ENCODE peak calls at places on chromosomes 11 and 22, in six cellular contexts. One of them, this sample, is unnamed.

GRCh38 chr11:10666556-10666955 is 27.0 kb downstream of the IRAG1 start:
- DNase-seq in EL: peak; percentile 59
- DNase-seq in NCI-H446: no peak
- DNase-seq in SHP77: no peak
- DNase-seq in WTC11: no peak
- DNase-seq in cardiac septum: no peak
- DNase-seq in this sample: no peak

GRCh38 chr11:86167499-86168161 is 76.9 kb upstream of the EED start:
- DNase-seq in EL: no peak
- DNase-seq in NCI-H446: peak; percentile 41
- DNase-seq in SHP77: no peak
- DNase-seq in WTC11: no peak
- DNase-seq in cardiac septum: no peak
- DNase-seq in this sample: no peak

GRCh38 chr22:29166180-29166579 is 39.5 kb upstream of the EMID1 start:
- DNase-seq in EL: no peak
- DNase-seq in NCI-H446: no peak
- DNase-seq in SHP77: no peak
- DNase-seq in WTC11: no peak
- DNase-seq in cardiac septum: peak; percentile 9
- DNase-seq in this sample: no peak

GRCh38 chr11:6606471-6607189 is 3.1 kb downstream of the ILK start:
- DNase-seq in EL: peak; percentile 98
- DNase-seq in NCI-H446: peak; percentile 46
- DNase-seq in SHP77: peak; percentile 26
- DNase-seq in WTC11: peak; percentile 92
- DNase-seq in cardiac septum: peak; percentile 95
- DNase-seq in this sample: no peak

GRCh38 chr11:95835768-95836488 is 45.6 kb downstream of the CEP57 start:
- DNase-seq in EL: peak; percentile 89
- DNase-seq in NCI-H446: peak; percentile 87
- DNase-seq in SHP77: peak; percentile 59
- DNase-seq in WTC11: peak; percentile 65
- DNase-seq in cardiac septum: no peak
- DNase-seq in this sample: peak; percentile 20

GRCh38 chr11:15500643-15501042 is 385.9 kb downstream of the INSC start:
- DNase-seq in EL: no peak
- DNase-seq in NCI-H446: no peak
- DNase-seq in SHP77: no peak
- DNase-seq in WTC11: no peak
- DNase-seq in cardiac septum: no peak
- DNase-seq in this sample: no peak

GRCh38 chr11:66641834-66642233 is 3.3 kb downstream of the RBM4 start:
- DNase-seq in EL: peak; percentile 44
- DNase-seq in NCI-H446: no peak
- DNase-seq in SHP77: no peak
- DNase-seq in WTC11: no peak
- DNase-seq in cardiac septum: no peak
- DNase-seq in this sample: no peak

GRCh38 chr11:35618497-35619029 is 303 bp downstream of the FJX1 start:
- DNase-seq in EL: no peak
- DNase-seq in NCI-H446: peak; percentile 64
- DNase-seq in SHP77: no peak
- DNase-seq in WTC11: no peak
- DNase-seq in cardiac septum: no peak
- DNase-seq in this sample: no peak

GRCh38 chr22:22431271-22432220 is 77.0 kb downstream of the ZNF280B start:
- DNase-seq in EL: peak; percentile 49
- DNase-seq in NCI-H446: peak; percentile 46
- DNase-seq in SHP77: peak; percentile 41
- DNase-seq in WTC11: peak; percentile 79
- DNase-seq in cardiac septum: no peak
- DNase-seq in this sample: no peak

GRCh38 chr11:21710791-21711190 is 482.1 kb upstream of the ANO5 start:
- DNase-seq in EL: no peak
- DNase-seq in NCI-H446: peak; percentile 92
- DNase-seq in SHP77: no peak
- DNase-seq in WTC11: no peak
- DNase-seq in cardiac septum: no peak
- DNase-seq in this sample: peak; percentile 76

GRCh38 chr11:36817336-36817965 is 219.4 kb upstream of the RAG2 start:
- DNase-seq in EL: peak; percentile 6
- DNase-seq in NCI-H446: no peak
- DNase-seq in SHP77: no peak
- DNase-seq in WTC11: no peak
- DNase-seq in cardiac septum: no peak
- DNase-seq in this sample: no peak

GRCh38 chr11:108635106-108635505 is 29.8 kb upstream of the DDX10 start:
- DNase-seq in EL: no peak
- DNase-seq in NCI-H446: no peak
- DNase-seq in SHP77: no peak
- DNase-seq in WTC11: no peak
- DNase-seq in cardiac septum: no peak
- DNase-seq in this sample: no peak

GRCh38 chr22:46902998-46903916 is 140.8 kb downstream of the TBC1D22A start:
- DNase-seq in EL: no peak
- DNase-seq in NCI-H446: peak; percentile 27
- DNase-seq in SHP77: no peak
- DNase-seq in WTC11: peak; percentile 58
- DNase-seq in cardiac septum: no peak
- DNase-seq in this sample: no peak

GRCh38 chr11:63508009-63508408 is 2.1 kb downstream of the LGALS12 start:
- DNase-seq in EL: no peak
- DNase-seq in NCI-H446: no peak
- DNase-seq in SHP77: no peak
- DNase-seq in WTC11: peak; percentile 68
- DNase-seq in cardiac septum: no peak
- DNase-seq in this sample: no peak

GRCh38 chr11:69718147-69718546 is 14.3 kb upstream of the FGF19 start:
- DNase-seq in EL: peak; percentile 40
- DNase-seq in NCI-H446: peak; percentile 22
- DNase-seq in SHP77: peak; percentile 63
- DNase-seq in WTC11: peak; percentile 85
- DNase-seq in cardiac septum: no peak
- DNase-seq in this sample: no peak

GRCh38 chr11:330694-331314 is 10.1 kb upstream of the IFITM3 start:
- DNase-seq in EL: no peak
- DNase-seq in NCI-H446: no peak
- DNase-seq in SHP77: no peak
- DNase-seq in WTC11: no peak
- DNase-seq in cardiac septum: peak; percentile 77
- DNase-seq in this sample: no peak

GRCh38 chr11:119144825-119145476 is 3.9 kb upstream of the ABCG4 start:
- DNase-seq in EL: peak; percentile 77
- DNase-seq in NCI-H446: peak; percentile 46
- DNase-seq in SHP77: peak; percentile 60
- DNase-seq in WTC11: peak; percentile 84
- DNase-seq in cardiac septum: no peak
- DNase-seq in this sample: no peak

GRCh38 chr11:34182425-34182824 is 77.0 kb downstream of the NAT10 start:
- DNase-seq in EL: no peak
- DNase-seq in NCI-H446: no peak
- DNase-seq in SHP77: no peak
- DNase-seq in WTC11: no peak
- DNase-seq in cardiac septum: no peak
- DNase-seq in this sample: no peak

GRCh38 chr22:38862375-38863329 is 9.4 kb downstream of the CBX6 start:
- DNase-seq in EL: no peak
- DNase-seq in NCI-H446: peak; percentile 47
- DNase-seq in SHP77: no peak
- DNase-seq in WTC11: peak; percentile 41
- DNase-seq in cardiac septum: no peak
- DNase-seq in this sample: no peak

GRCh38 chr11:119339581-119340334 is 925 bp downstream of the C1QTNF5 start:
- DNase-seq in EL: peak; percentile 64
- DNase-seq in NCI-H446: no peak
- DNase-seq in SHP77: no peak
- DNase-seq in WTC11: peak; percentile 85
- DNase-seq in cardiac septum: peak; percentile 78
- DNase-seq in this sample: no peak

GRCh38 chr11:68583047-68583446 is 101.3 kb upstream of the GAL start:
- DNase-seq in EL: peak; percentile 68
- DNase-seq in NCI-H446: no peak
- DNase-seq in SHP77: no peak
- DNase-seq in WTC11: no peak
- DNase-seq in cardiac septum: no peak
- DNase-seq in this sample: no peak

GRCh38 chr11:46890665-46891064 is 27.7 kb downstream of the LRP4 start:
- DNase-seq in EL: peak; percentile 13
- DNase-seq in NCI-H446: no peak
- DNase-seq in SHP77: no peak
- DNase-seq in WTC11: no peak
- DNase-seq in cardiac septum: no peak
- DNase-seq in this sample: no peak

GRCh38 chr11:122046846-122047245 is 69.2 kb downstream of the BLID start:
- DNase-seq in EL: peak; percentile 41
- DNase-seq in NCI-H446: no peak
- DNase-seq in SHP77: no peak
- DNase-seq in WTC11: no peak
- DNase-seq in cardiac septum: no peak
- DNase-seq in this sample: no peak

GRCh38 chr11:69832561-69833413 is 13.6 kb upstream of the FGF3 start:
- DNase-seq in EL: no peak
- DNase-seq in NCI-H446: no peak
- DNase-seq in SHP77: no peak
- DNase-seq in WTC11: no peak
- DNase-seq in cardiac septum: peak; percentile 46
- DNase-seq in this sample: no peak

GRCh38 chr11:10058356-10058755 is 235.7 kb downstream of the SBF2 start:
- DNase-seq in EL: peak; percentile 26
- DNase-seq in NCI-H446: no peak
- DNase-seq in SHP77: no peak
- DNase-seq in WTC11: no peak
- DNase-seq in cardiac septum: no peak
- DNase-seq in this sample: no peak

GRCh38 chr11:119694334-119694733 is 34.7 kb downstream of the NECTIN1 start:
- DNase-seq in EL: no peak
- DNase-seq in NCI-H446: no peak
- DNase-seq in SHP77: no peak
- DNase-seq in WTC11: no peak
- DNase-seq in cardiac septum: no peak
- DNase-seq in this sample: no peak

GRCh38 chr22:47309946-47310345 is 547.5 kb downstream of the TBC1D22A start:
- DNase-seq in EL: no peak
- DNase-seq in NCI-H446: no peak
- DNase-seq in SHP77: no peak
- DNase-seq in WTC11: no peak
- DNase-seq in cardiac septum: no peak
- DNase-seq in this sample: no peak

GRCh38 chr22:22010358-22010757 is 27.8 kb upstream of the TOP3B start:
- DNase-seq in EL: no peak
- DNase-seq in NCI-H446: no peak
- DNase-seq in SHP77: no peak
- DNase-seq in WTC11: no peak
- DNase-seq in cardiac septum: no peak
- DNase-seq in this sample: no peak

GRCh38 chr11:69999721-70000120 is 78.4 kb upstream of the ANO1 start:
- DNase-seq in EL: no peak
- DNase-seq in NCI-H446: no peak
- DNase-seq in SHP77: no peak
- DNase-seq in WTC11: no peak
- DNase-seq in cardiac septum: no peak
- DNase-seq in this sample: no peak

GRCh38 chr11:27171391-27171790 is 130.8 kb downstream of the BBOX1 start:
- DNase-seq in EL: no peak
- DNase-seq in NCI-H446: no peak
- DNase-seq in SHP77: no peak
- DNase-seq in WTC11: no peak
- DNase-seq in cardiac septum: no peak
- DNase-seq in this sample: no peak

GRCh38 chr11:69760319-69760718 is 14.8 kb downstream of the FGF4 start:
- DNase-seq in EL: no peak
- DNase-seq in NCI-H446: no peak
- DNase-seq in SHP77: no peak
- DNase-seq in WTC11: no peak
- DNase-seq in cardiac septum: no peak
- DNase-seq in this sample: no peak

GRCh38 chr11:6124245-6124644 is 16.8 kb downstream of the OR56B4 start:
- DNase-seq in EL: no peak
- DNase-seq in NCI-H446: no peak
- DNase-seq in SHP77: no peak
- DNase-seq in WTC11: no peak
- DNase-seq in cardiac septum: no peak
- DNase-seq in this sample: no peak

GRCh38 chr11:75301602-75302345 is 49.7 kb downstream of the ARRB1 start:
- DNase-seq in EL: no peak
- DNase-seq in NCI-H446: no peak
- DNase-seq in SHP77: peak; percentile 93
- DNase-seq in WTC11: no peak
- DNase-seq in cardiac septum: no peak
- DNase-seq in this sample: no peak

GRCh38 chr11:104764718-104765045 is 133.6 kb downstream of the CASP12 start:
- DNase-seq in EL: no peak
- DNase-seq in NCI-H446: peak; percentile 45
- DNase-seq in SHP77: no peak
- DNase-seq in WTC11: no peak
- DNase-seq in cardiac septum: no peak
- DNase-seq in this sample: peak; percentile 21

GRCh38 chr11:199782-200181 is 6.9 kb downstream of the SCGB1C1 start:
- DNase-seq in EL: no peak
- DNase-seq in NCI-H446: no peak
- DNase-seq in SHP77: no peak
- DNase-seq in WTC11: no peak
- DNase-seq in cardiac septum: peak; percentile 70
- DNase-seq in this sample: no peak

GRCh38 chr22:17083811-17084540 is 824 bp upstream of the IL17RA start:
- DNase-seq in EL: no peak
- DNase-seq in NCI-H446: no peak
- DNase-seq in SHP77: no peak
- DNase-seq in WTC11: no peak
- DNase-seq in cardiac septum: no peak
- DNase-seq in this sample: no peak

GRCh38 chr11:41612415-41612814 is 153.0 kb upstream of the LRRC4C start:
- DNase-seq in EL: no peak
- DNase-seq in NCI-H446: no peak
- DNase-seq in SHP77: no peak
- DNase-seq in WTC11: no peak
- DNase-seq in cardiac septum: no peak
- DNase-seq in this sample: no peak

GRCh38 chr11:128155590-128155989 is 431.8 kb downstream of the ETS1 start:
- DNase-seq in EL: no peak
- DNase-seq in NCI-H446: no peak
- DNase-seq in SHP77: no peak
- DNase-seq in WTC11: no peak
- DNase-seq in cardiac septum: no peak
- DNase-seq in this sample: no peak

GRCh38 chr22:48147404-48147803 is 1385.0 kb downstream of the TBC1D22A start:
- DNase-seq in EL: no peak
- DNase-seq in NCI-H446: no peak
- DNase-seq in SHP77: no peak
- DNase-seq in WTC11: peak; percentile 37
- DNase-seq in cardiac septum: no peak
- DNase-seq in this sample: no peak

GRCh38 chr11:69508974-69509373 is 27.5 kb downstream of the LINC01488 start:
- DNase-seq in EL: peak; percentile 33
- DNase-seq in NCI-H446: no peak
- DNase-seq in SHP77: no peak
- DNase-seq in WTC11: no peak
- DNase-seq in cardiac septum: peak; percentile 26
- DNase-seq in this sample: no peak